ENCODE peak calls at places on chromosomes 7 and 10, in four cellular contexts. One of them, this sample, is unnamed.

GRCh38 chr7:44639701-44640321 is 33.4 kb downstream of the OGDH start:
- DNase-seq in psoas muscle: peak; percentile 29
- DNase-seq in AG09309: peak; percentile 45
- DNase-seq in NCI-H187: no peak
- DNase-seq in this sample: no peak

GRCh38 chr10:22317771-22318565 is 1.8 kb downstream of the COMMD3 start:
- DNase-seq in psoas muscle: no peak
- DNase-seq in AG09309: no peak
- DNase-seq in NCI-H187: no peak
- DNase-seq in this sample: no peak

GRCh38 chr10:71323407-71323806 is 4.3 kb downstream of the SLC29A3 start:
- DNase-seq in psoas muscle: no peak
- DNase-seq in AG09309: no peak
- DNase-seq in NCI-H187: no peak
- DNase-seq in this sample: no peak

GRCh38 chr7:17075601-17076000 is 193.8 kb upstream of the AGR3 start:
- DNase-seq in psoas muscle: no peak
- DNase-seq in AG09309: no peak
- DNase-seq in NCI-H187: no peak
- DNase-seq in this sample: no peak

GRCh38 chr7:16847381-16847860 is 34.4 kb downstream of the AGR3 start:
- DNase-seq in psoas muscle: no peak
- DNase-seq in AG09309: no peak
- DNase-seq in NCI-H187: peak; percentile 38
- DNase-seq in this sample: no peak

GRCh38 chr7:112081778-112082177 is 124.4 kb downstream of the DOCK4 start:
- DNase-seq in psoas muscle: no peak
- DNase-seq in AG09309: no peak
- DNase-seq in NCI-H187: no peak
- DNase-seq in this sample: no peak

GRCh38 chr7:39360766-39361165 is 205.4 kb upstream of the YAE1 start:
- DNase-seq in psoas muscle: no peak
- DNase-seq in AG09309: no peak
- DNase-seq in NCI-H187: no peak
- DNase-seq in this sample: no peak

GRCh38 chr7:36746347-36746746 is 22.1 kb upstream of the AOAH start:
- DNase-seq in psoas muscle: no peak
- DNase-seq in AG09309: peak; percentile 33
- DNase-seq in NCI-H187: no peak
- DNase-seq in this sample: no peak

This sample was measured in activated CD8-positive, alpha-beta memory T cell treated with anti-CD3 and anti-CD28 coated beads for 48 hours.